ENCODE peak calls at places on chromosomes 16 and 17, in seven cellular contexts. W is body of pancreas; C is colonic mucosa; B is SK-N-SH; F is CD8-positive, alpha-beta memory T cell; K is aorta; E is esophagus squamous epithelium. I is an unnamed sample. For H3K36me3, the result is how much of the 10 kb centered on the place peaks cover.

GRCh38 chr17:58630883-58631522 is 60.8 kb downstream of the TEX14 start:
- DNase-seq in W (peak), F (peak), B (no peak), C (peak), K (no peak), E (no peak), I (no peak)

GRCh38 chr17:57407287-57408063 is 151.2 kb downstream of the MSI2 start:
- DNase-seq in E (no peak), C (peak), B (no peak), W (no peak), K (no peak), F (no peak), I (no peak)

GRCh38 chr16:47924950-47925349 is 230.8 kb downstream of the ABCC12 start:
- DNase-seq in B (no peak), C (no peak), W (no peak), E (no peak), K (no peak), F (no peak), I (no peak)

GRCh38 chr16:71328151-71328550 is 30.4 kb upstream of the CALB2 start:
- DNase-seq in W (no peak), C (no peak), F (no peak), B (no peak), E (no peak), K (no peak), I (no peak)

GRCh38 chr17:40536731-40537171 is 28.5 kb downstream of the CCR7 start:
- DNase-seq in B (no peak), K (peak), F (no peak), E (no peak), W (no peak), C (no peak), I (no peak)

GRCh38 chr17:45048795-45049563 is 2.5 kb downstream of the DCAKD start:
- DNase-seq in W (no peak), F (no peak), K (no peak), E (no peak), B (peak), C (no peak), I (no peak)

GRCh38 chr17:70158581-70158980 is 10.8 kb upstream of the KCNJ2 start:
- DNase-seq in W (no peak), E (no peak), B (no peak), K (no peak), C (no peak), F (no peak), I (no peak)

GRCh38 chr17:82134101-82134500 is 36.1 kb upstream of the FASN start:
- DNase-seq in B (peak), K (no peak), F (no peak), W (no peak), E (no peak), C (no peak), I (no peak)

GRCh38 chr16:2032285-2033056 is 5.8 kb downstream of the NHERF2 start:
- DNase-seq in W (no peak), C (no peak), B (no peak), F (no peak), E (no peak), K (no peak), I (no peak)

GRCh38 chr17:19286751-19287341 is 49.7 kb downstream of the EPN2 start:
- DNase-seq in C (no peak), W (no peak), F (no peak), E (no peak), K (no peak), B (no peak), I (no peak)

GRCh38 chr16:2610781-2611498 is 71.4 kb upstream of the KCTD5 start:
- DNase-seq in F (no peak), K (peak), C (no peak), E (no peak), W (no peak), B (no peak), I (no peak)

GRCh38 chr17:61904094-61904710 is 23.6 kb downstream of the INTS2 start:
- DNase-seq in E (no peak), C (no peak), F (peak), W (no peak), K (no peak), B (no peak), I (peak)

GRCh38 chr17:8940866-8941471 is 24.5 kb downstream of the PIK3R5 start:
- DNase-seq in K (no peak), C (no peak), F (no peak), W (no peak), E (no peak), B (no peak), I (no peak)

GRCh38 chr16:11240636-11241473 is 15.1 kb downstream of the SOCS1 start:
- DNase-seq in B (no peak), F (no peak), W (no peak), C (no peak), E (no peak), K (peak), I (peak)

GRCh38 chr17:78602246-78602645 is 25.1 kb upstream of the DNAH17 start:
- DNase-seq in F (no peak), E (no peak), W (no peak), C (no peak), K (no peak), B (no peak), I (no peak)

GRCh38 chr17:75774471-75774987 is 9.5 kb upstream of the GALK1 start:
- DNase-seq in C (no peak), F (no peak), E (no peak), B (peak), K (no peak), W (peak), I (no peak)

GRCh38 chr17:41663451-41664171 is 25.1 kb upstream of the EIF1 start:
- DNase-seq in E (no peak), B (no peak), F (no peak), K (no peak), C (no peak), W (no peak), I (no peak)

GRCh38 chr17:17624776-17625175 is 33.3 kb upstream of the PEMT start:
- DNase-seq in B (no peak), F (no peak), W (no peak), E (no peak), C (no peak), K (no peak), I (no peak)

GRCh38 chr17:45792437-45792836 is 8.3 kb downstream of the CRHR1 start:
- DNase-seq in E (no peak), K (no peak), B (no peak), W (no peak), F (no peak), C (no peak), I (no peak)

GRCh38 chr17:20127660-20128413 is 118.7 kb downstream of the SPECC1 start:
- DNase-seq in E (no peak), K (no peak), W (no peak), B (no peak), C (no peak), F (no peak), I (no peak)

GRCh38 chr17:74214642-74215331 is 1.4 kb downstream of the TTYH2 start:
- DNase-seq in C (no peak), B (no peak), K (no peak), F (no peak), W (no peak), E (no peak), I (no peak)

GRCh38 chr17:7511108-7511507 is 26.9 kb downstream of the POLR2A start:
- DNase-seq in K (no peak), C (no peak), W (no peak), F (no peak), B (no peak), E (no peak), I (no peak)

GRCh38 chr17:50483266-50483665 is 4.6 kb downstream of the RSAD1 start:
- DNase-seq in E (no peak), C (no peak), B (no peak), F (no peak), K (no peak), W (no peak), I (no peak)

GRCh38 chr17:28620010-28620409 is 6.0 kb upstream of the RSKR start:
- DNase-seq in B (no peak), C (no peak), E (no peak), W (no peak), K (no peak), F (no peak), I (no peak)
- H3K36me3 ChIP-seq in B (half or more), C (under half), E (half or more), W (under half), K (under half), F (half or more), I (half or more)

DNA sequence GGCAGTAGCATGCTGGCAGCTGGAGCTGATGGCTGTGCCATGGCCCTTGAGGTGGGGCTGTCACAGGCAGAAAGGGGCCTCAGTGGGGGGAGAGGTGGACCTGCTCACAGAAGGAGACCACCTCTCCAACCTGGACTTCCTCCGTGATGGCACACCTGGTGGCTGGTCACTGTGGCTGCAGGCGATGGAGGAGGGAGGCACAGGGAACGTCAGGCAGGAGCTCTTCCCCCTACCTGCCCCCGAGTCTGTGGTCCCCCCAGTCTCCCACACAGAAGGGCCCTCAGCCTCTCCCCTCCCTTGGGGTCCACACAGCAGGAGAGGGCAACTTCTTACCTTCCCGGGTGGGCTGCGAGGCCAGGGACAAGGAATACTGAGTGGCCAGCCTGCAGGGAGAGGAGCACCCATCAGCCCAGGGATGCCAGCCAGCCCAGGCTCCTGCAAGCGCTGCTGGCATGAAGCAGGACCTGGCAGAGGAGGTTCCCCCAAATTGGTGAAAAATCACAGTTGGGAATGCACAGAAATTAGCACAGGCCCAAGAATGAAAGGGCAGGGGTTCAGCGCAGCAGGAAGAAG is 96.5 kb downstream of the GOSR1 start:
- DNase-seq in K (no peak), C (no peak), W (no peak), E (no peak), F (no peak), B (no peak), I (no peak)
- H3K4me3 ChIP-seq in K (no peak), C (no peak), W (no peak), E (no peak), F (no peak), B (no peak), I (no peak)

GRCh38 chr16:57477531-57478202 is 8.6 kb downstream of the DOK4 start:
- DNase-seq in W (no peak), B (peak), F (no peak), C (no peak), K (no peak), E (no peak), I (no peak)

GRCh38 chr16:57480127-57480753 is 6.1 kb downstream of the DOK4 start:
- DNase-seq in B (peak), K (peak), F (no peak), E (no peak), C (peak), W (peak), I (no peak)

GRCh38 chr16:57479043-57479421 is 7.3 kb downstream of the DOK4 start:
- DNase-seq in C (no peak), W (no peak), E (no peak), K (peak), B (peak), F (no peak), I (no peak)

GRCh38 chr16:57479422-57480126 is 6.7 kb downstream of the DOK4 start:
- DNase-seq in W (no peak), B (peak), K (peak), E (no peak), F (no peak), C (peak), I (no peak)

DNA sequence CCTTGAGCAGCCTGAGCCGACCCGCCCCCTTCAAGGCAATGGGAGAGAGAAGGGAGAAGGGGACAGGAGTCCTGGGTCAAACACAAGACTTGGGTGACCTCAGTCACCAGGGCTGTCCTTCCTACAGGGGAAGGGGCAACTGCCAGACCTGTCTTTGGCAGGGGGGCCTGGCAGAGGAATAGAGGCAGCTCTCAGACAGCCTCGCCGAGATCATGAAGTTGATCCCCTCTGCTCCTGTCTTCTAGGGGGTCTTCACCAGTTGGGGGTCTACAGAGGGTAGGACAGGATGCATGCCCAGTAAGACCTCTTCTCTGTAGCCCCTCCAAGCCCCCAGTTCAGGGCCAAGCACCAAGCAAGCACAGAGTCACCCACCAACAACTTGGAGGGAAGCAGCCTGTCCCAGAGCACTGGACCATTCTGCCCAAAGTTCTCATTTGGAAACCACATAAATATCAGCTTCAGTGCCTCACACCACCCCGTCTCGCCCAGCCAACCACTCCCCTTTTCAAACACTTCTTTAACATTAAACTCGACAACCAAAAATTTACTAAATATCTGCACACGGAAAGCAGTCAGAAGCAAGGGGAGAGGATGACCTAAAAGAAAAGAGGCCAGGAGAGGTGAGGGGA is 7.8 kb downstream of the DOK4 start:
- DNase-seq in C (no peak), W (no peak), K (no peak), E (no peak), B (no peak), F (no peak), I (no peak)
- H3K27ac ChIP-seq in C (no peak), W (no peak), K (no peak), E (no peak), B (no peak), F (no peak), I (no peak)

GRCh38 chr16:88004391-88004790 is 53.2 kb downstream of the BANP start:
- DNase-seq in B (no peak), C (no peak), E (no peak), K (no peak), F (no peak), W (no peak), I (no peak)

GRCh38 chr16:88005148-88005547 is 53.9 kb downstream of the BANP start:
- DNase-seq in W (no peak), C (no peak), B (peak), E (no peak), F (peak), K (no peak), I (no peak)

GRCh38 chr16:88003316-88003715 is 52.1 kb downstream of the BANP start:
- DNase-seq in B (no peak), K (no peak), C (no peak), E (no peak), F (peak), W (no peak), I (no peak)

GRCh38 chr16:88002749-88003148 is 51.5 kb downstream of the BANP start:
- DNase-seq in F (peak), K (no peak), B (no peak), E (no peak), W (no peak), C (no peak), I (no peak)

DNA sequence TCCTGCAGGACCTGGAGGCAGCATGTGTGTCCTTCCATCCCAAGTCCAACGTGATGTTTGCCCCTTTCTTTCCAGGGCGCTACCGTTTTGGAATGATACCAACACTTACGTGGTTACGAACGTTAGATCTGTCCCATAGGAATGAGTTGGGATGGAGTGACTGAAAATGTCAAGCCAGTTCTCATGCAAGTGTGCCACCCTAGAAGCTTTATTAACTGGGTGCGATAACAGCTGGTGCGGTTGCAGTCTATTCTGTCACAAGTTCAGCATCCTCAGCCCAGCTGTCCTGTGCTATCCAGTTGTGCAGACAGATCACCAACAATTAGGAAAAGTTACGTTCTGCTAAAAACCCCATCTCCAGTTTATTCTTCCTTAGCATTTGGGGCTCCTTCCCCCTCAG is 52.5 kb downstream of the BANP start:
- DNase-seq in W (no peak), B (no peak), F (peak), E (no peak), K (no peak), C (no peak), I (no peak)
- H3K36me3 ChIP-seq in W (under half), B (under half), F (under half), E (under half), K (under half), C (under half), I (half or more)

GRCh38 chr16:65122724-65122973 is 786 bp upstream of the CDH11 start:
- DNase-seq in F (no peak), E (no peak), W (no peak), B (no peak), C (no peak), K (no peak), I (no peak)

GRCh38 chr16:65121870-65122723 is at the start of gene CDH11:
- DNase-seq in E (no peak), K (peak), B (peak), W (peak), C (peak), F (no peak), I (no peak)

GRCh38 chr16:65122974-65123845 is 1.3 kb upstream of the CDH11 start:
- DNase-seq in E (no peak), W (no peak), K (peak), F (no peak), C (peak), B (peak), I (no peak)

GRCh38 chr16:65119905-65120341 is 1.9 kb downstream of the CDH11 start:
- DNase-seq in W (no peak), E (no peak), B (no peak), F (no peak), C (no peak), K (peak), I (no peak)

DNA sequence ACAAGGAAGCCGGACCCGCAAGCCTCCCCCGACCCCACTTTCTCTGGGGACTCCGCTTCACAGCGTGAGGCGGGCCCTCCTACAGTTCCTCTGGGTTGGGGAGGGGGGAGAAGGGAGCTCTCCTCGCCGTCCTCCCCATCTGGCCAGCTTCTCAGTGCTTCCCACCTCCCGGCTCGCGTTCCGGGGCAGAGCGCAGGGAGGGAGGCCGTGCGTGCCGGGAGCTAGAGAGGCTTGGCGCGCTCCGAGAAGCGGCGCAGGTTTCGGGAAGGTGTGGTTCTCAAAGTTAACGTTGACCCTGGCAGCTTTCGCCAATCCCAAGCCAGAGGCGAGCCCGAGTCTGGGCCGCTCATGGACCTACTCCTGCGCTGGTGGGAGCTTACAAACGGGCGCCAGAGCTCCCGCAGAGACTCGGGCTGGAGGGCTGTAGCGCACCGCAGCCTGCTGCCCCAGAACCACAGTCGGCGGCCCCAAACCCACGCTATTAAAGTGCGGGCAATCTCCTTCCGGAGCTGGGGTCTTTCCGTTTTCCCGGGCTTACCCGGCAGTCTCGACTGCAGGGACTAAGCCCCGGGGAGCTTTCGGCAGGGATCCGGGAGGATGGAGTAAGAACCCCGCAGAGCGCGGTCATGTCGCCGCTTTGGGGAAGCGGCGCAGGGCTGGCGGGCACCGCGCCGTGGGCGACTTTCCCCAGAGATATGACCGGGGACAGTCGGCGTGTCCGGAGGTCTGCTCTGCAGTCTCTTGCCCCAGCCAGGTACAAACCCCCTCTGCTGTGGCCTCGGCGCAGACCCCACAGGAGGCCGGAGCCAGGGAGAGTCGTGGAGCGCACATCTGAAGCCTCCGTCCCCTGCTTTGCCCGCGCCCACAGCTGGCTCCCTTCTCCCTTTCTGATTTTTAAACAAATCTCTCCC is 797 bp downstream of the CDH11 start:
- DNase-seq in C (peak), F (no peak), B (peak), W (no peak), E (no peak), K (peak), I (no peak)
- H3K4me3 ChIP-seq in C (peak), F (no peak), B (peak), W (no peak), E (peak), K (peak), I (no peak)

GRCh38 chr17:31381165-31381668 is 10.3 kb upstream of the RAB11FIP4 start:
- DNase-seq in K (no peak), B (no peak), W (no peak), F (no peak), C (no peak), E (no peak), I (no peak)
- H3K27ac ChIP-seq in K (no peak), B (no peak), W (no peak), F (no peak), C (no peak), E (no peak), I (no peak)

GRCh38 chr16:28155293-28155692 is 56.5 kb downstream of the XPO6 start:
- DNase-seq in K (no peak), W (no peak), C (no peak), B (no peak), F (no peak), E (no peak), I (no peak)
- H3K36me3 ChIP-seq in K (under half), W (under half), C (under half), B (under half), F (under half), E (under half), I (half or more)

DNA sequence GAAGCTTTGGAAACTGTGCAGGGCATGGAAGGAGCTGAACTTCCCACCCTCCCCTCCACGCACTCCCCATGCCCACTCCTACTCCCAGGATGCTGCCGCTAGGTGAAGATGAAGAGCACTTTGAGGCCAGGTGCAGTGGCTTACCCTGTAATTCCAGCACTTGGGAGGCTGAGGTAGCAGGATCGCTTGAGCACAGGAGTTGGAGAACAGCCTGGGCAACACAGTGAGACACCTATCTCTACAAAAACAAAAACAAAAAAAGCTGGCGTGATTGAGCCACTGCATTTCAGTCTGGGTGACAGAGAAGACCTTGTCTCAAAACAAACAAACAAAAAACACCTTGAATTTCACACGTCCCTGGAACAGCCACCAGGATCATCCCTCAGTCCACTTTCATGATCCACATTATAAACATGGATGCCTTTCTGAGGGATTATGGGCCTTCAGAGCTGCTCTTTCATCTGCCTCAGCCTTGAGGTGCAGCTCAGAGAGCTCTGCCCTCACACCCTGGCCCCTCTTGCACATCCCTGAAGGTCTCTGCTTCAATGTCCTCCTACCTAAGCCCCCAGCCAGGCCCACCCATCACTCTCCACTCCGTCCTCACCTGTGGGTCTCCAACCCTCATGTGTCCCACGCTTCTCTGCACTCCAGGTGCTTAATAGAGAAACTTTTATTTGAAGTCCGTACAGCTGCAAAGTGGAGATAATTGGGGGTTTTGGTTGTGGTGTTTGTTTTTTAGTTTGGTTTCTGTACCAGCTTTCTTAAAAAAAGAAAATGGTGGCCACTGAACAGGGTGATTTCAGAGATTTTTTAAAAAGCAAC is 25.8 kb downstream of the PHB1 start:
- DNase-seq in C (no peak), B (no peak), K (no peak), E (no peak), F (no peak), W (no peak), I (no peak)
- H3K4me3 ChIP-seq in C (no peak), B (no peak), K (no peak), E (no peak), F (peak), W (no peak), I (peak)